ENCODE peak calls at places on chromosomes 4 and X, in nine cellular contexts. B is upper lobe of left lung, G is SK-N-SH, A is A549, V is sigmoid colon, E is stomach, S is transverse colon, R is ovary, D is tibial nerve. J is an unnamed sample.

GRCh38 chr4:36549256-36549655 is 267.8 kb downstream of the DTHD1 start:
- DNase-seq in B (no peak), G (no peak), A (no peak), V (no peak), E (no peak), S (no peak), R (no peak), D (no peak), J (no peak)

GRCh38 chr4:13089659-13089998 is 394.5 kb downstream of the RAB28 start:
- DNase-seq in B (no peak), G (no peak), A (no peak), V (no peak), E (no peak), S (no peak), R (no peak), D (no peak), J (no peak)

GRCh38 chr4:38131371-38132139 is 171.4 kb downstream of the PTTG2 start:
- DNase-seq in B (no peak), G (no peak), A (no peak), V (no peak), E (no peak), S (peak; percentile 23), R (no peak), D (peak; percentile 29), J (no peak)

GRCh38 chr4:165464813-165465381 is 86.1 kb downstream of the CPE start:
- DNase-seq in B (no peak), G (peak; percentile 54), A (peak; percentile 26), V (no peak), E (no peak), S (no peak), R (peak; percentile 22), D (no peak), J (no peak)

GRCh38 chrX:132227383-132228112 is 8.3 kb upstream of the RAP2C start:
- DNase-seq in B (no peak), G (no peak), A (no peak), V (no peak), E (no peak), S (no peak), R (no peak), D (no peak), J (no peak)

GRCh38 chr4:7538518-7538917 is 103.8 kb upstream of the PSAPL1 start:
- DNase-seq in B (no peak), G (no peak), A (no peak), V (no peak), E (no peak), S (no peak), R (no peak), D (no peak), J (no peak)

GRCh38 chrX:83845397-83845796 is 15.5 kb upstream of the CYLC1 start:
- DNase-seq in B (no peak), G (peak; percentile 41), A (peak; percentile 33), V (no peak), E (no peak), S (no peak), R (no peak), D (no peak), J (no peak)

GRCh38 chrX:103716967-103717366 is 6.3 kb downstream of the TMEM31 start:
- DNase-seq in B (no peak), G (no peak), A (peak; percentile 10), V (no peak), E (no peak), S (peak; percentile 15), R (no peak), D (no peak), J (no peak)

GRCh38 chr4:183760326-183760725 is 101.2 kb downstream of the TRAPPC11 start:
- DNase-seq in B (no peak), G (no peak), A (peak; percentile 19), V (no peak), E (no peak), S (peak; percentile 28), R (no peak), D (no peak), J (no peak)

GRCh38 chr4:24551492-24552330 is 32.6 kb downstream of the DHX15 start:
- DNase-seq in B (no peak), G (no peak), A (no peak), V (no peak), E (no peak), S (no peak), R (no peak), D (no peak), J (no peak)

DNA sequence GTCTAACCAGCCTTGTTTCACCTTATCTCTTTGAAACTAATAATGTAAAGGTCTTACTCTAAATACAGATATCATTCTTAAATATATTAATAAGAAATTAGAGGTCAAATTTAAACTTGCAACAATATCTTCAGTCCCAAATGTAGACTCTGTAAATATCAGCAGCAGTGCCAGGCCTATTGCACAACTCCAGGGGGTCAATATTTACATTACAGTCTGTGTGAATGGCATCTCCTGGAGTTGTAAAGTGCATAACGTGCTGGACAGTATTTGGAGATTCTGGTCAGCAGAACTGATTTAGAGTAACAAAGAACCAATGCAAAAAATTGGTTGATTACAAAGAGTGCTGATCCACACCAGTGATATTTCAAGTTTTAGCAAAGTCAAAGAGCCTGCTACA is 1225.9 kb downstream of the PCDH19 start:
- DNase-seq in B (no peak), G (no peak), A (no peak), V (no peak), E (no peak), S (no peak), R (no peak), D (no peak), J (no peak)
- TF ChIP-seq EP300 in B (no peak), G (no peak), A (no peak), V (no peak), E (no peak), S (no peak), R (no peak), D (no peak), J (no peak)

DNA sequence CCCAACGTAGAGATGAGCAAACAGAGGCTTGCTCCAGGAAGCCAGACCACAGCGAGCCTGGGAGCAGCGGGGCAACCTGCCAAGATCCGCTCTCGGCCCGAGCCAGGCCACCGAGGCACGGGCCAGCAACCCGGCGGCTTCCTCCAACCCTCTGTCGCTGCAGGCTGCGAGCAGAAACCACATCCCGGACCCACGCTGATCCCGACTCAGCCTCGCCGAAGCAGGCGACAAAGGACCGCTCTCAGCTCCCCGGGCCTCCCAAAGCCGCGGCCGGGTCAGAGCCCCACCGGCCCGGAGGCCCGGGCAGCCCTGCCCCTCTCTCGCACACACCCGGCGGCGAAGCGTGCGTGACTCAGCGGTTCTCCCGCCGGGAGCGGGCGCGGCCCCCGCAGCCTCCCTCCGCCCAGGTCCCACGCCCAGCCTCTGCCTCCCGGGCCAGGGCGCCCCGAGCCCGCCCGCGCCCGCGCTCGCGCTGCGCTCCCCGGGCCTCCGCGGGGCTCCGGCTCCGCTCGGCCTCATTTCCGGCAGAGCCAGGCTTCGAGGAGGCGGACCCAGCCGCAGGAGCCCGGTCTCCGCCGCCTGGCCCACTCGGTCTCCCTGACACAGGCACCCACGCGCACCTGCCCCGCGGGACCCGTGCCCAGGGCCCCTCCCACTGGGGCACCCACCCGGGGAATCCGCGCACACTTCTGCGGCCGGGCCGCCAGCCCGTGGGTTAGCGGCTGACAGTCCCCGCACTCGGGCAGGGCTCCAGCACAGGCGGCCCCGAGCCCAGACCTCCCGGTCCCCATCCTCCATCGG is 1.7 kb downstream of the PPP2R2C start:
- DNase-seq in B (peak; percentile 87), G (peak; percentile 85), A (peak; percentile 61), V (peak; percentile 75), E (peak; percentile 48), S (no peak), R (peak; percentile 25), D (peak; percentile 7), J (peak; percentile 74)
- TF ChIP-seq EP300 in B (no peak), G (no peak), A (no peak), V (no peak), E (no peak), S (no peak), R (no peak), D (no peak), J (no peak)

GRCh38 chr4:104879854-104880253 is 266.8 kb upstream of the TET2 start:
- DNase-seq in B (no peak), G (no peak), A (no peak), V (no peak), E (no peak), S (no peak), R (no peak), D (no peak), J (no peak)

GRCh38 chr4:104878936-104879335 is 267.7 kb upstream of the TET2 start:
- DNase-seq in B (no peak), G (no peak), A (no peak), V (no peak), E (no peak), S (no peak), R (no peak), D (no peak), J (no peak)

GRCh38 chr4:104879367-104879766 is 267.3 kb upstream of the TET2 start:
- DNase-seq in B (no peak), G (no peak), A (no peak), V (no peak), E (no peak), S (no peak), R (no peak), D (no peak), J (no peak)
- TF ChIP-seq EP300 in B (no peak), G (no peak), A (no peak), V (no peak), E (no peak), S (no peak), R (no peak), D (no peak), J (no peak)

GRCh38 chrX:1207496-1208025 is 4.9 kb downstream of the CRLF2 start:
- DNase-seq in B (no peak), G (no peak), A (no peak), V (peak; percentile 4), E (no peak), S (no peak), R (no peak), D (no peak), J (no peak)

GRCh38 chrX:1210844-1211243 is 1.6 kb downstream of the CRLF2 start:
- DNase-seq in B (no peak), G (no peak), A (no peak), V (no peak), E (no peak), S (no peak), R (no peak), D (no peak), J (no peak)

GRCh38 chrX:1202251-1202650 is 10.2 kb downstream of the CRLF2 start:
- DNase-seq in B (peak; percentile 75), G (no peak), A (no peak), V (peak; percentile 24), E (no peak), S (no peak), R (no peak), D (no peak), J (no peak)

DNA sequence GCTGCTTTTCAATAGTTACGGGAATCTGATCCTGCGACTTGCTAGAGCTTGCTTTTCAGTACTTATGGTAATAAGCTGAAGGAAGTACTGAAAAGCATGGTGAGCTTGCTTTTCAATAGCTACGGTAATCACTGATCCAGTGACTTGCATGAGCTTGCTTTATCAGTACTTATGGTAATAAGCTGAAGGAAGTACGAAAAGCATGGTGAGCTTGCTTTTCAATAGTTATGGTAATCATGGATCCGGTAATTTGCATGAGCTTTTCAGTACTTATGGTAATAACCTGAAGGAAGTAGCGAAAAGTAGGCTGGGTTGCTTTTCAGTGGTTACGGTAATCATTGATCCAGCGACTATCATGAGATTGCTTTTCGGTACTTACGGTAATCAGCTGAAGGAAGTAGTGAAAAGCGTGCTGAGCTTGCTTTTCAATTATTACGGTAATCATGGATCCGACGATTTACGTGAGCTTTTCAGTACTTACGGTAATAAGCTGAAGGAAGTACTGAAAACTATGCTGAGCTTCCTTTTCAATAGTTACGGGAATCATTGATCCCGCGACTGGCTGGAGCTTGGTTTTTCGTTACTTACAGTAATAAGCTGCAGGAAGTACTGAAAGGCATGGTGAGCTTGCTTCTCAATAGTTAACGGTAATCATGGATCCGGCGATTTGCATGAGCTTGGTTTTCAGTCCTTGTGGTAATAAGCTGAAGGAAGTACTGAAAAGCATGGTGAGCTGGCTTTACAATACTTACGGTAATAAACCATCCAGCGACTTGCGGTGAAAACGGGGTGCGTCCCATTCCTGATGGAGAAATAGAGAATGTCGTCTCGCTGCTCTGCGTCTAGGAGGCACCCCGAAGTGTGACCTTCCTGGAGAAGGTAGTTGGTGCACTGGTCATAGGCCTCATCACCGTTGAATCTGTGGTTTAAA is 6.5 kb downstream of the CRLF2 start:
- DNase-seq in B (no peak), G (peak; percentile 8), A (peak; percentile 99), V (peak; percentile 13), E (no peak), S (peak; percentile 18), R (no peak), D (peak; percentile 10), J (no peak)
- TF ChIP-seq EP300 in B (no peak), G (no peak), A (no peak), V (no peak), E (no peak), S (no peak), R (no peak), D (peak; percentile 38), J (no peak)

J was measured in suprapubic skin.